ENCODE peak calls at places on chromosomes 4 and X, in ten cellular contexts. V is ovary; G is left ventricle myocardium inferior; S is stomach; P is endodermal cell; M is CD4-positive, alpha-beta T cell; T is CD8-positive, alpha-beta T cell; Y is kidney; Z is MM.1S; E is H9. K is an unnamed sample.

GRCh38 chr4:8556341-8557150 is 23.6 kb upstream of the GPR78 start:
- DNase-seq in Y (peak), V (no peak), Z (no peak), T (no peak), E (no peak), S (no peak), G (no peak), P (no peak), M (no peak), K (no peak)

GRCh38 chr4:3363411-3364141 is 70.8 kb downstream of the RGS12 start:
- DNase-seq in M (no peak), E (no peak), P (no peak), Z (no peak), Y (no peak), G (no peak), T (no peak), V (no peak), S (no peak), K (no peak)

GRCh38 chrX:10567136-10567535 is 53.2 kb downstream of the MID1 start:
- DNase-seq in V (no peak), T (no peak), Z (no peak), Y (no peak), P (no peak), M (no peak), E (no peak), G (no peak), S (no peak), K (no peak)

GRCh38 chr4:179163147-179163546 is 1720.9 kb upstream of the AGA start:
- DNase-seq in V (no peak), E (no peak), T (no peak), G (no peak), Y (no peak), P (no peak), S (no peak), Z (no peak), M (no peak), K (no peak)

GRCh38 chr4:89836031-89836777 is 757 bp downstream of the SNCA start:
- DNase-seq in G (no peak), M (no peak), V (peak), Y (no peak), T (no peak), E (peak), Z (no peak), P (peak), S (no peak), K (no peak)

GRCh38 chr4:107877361-107877760 is 52.6 kb downstream of the SGMS2 start:
- DNase-seq in V (no peak), P (no peak), M (no peak), E (no peak), S (no peak), Y (no peak), Z (no peak), G (no peak), T (no peak), K (no peak)

GRCh38 chr4:112178731-112179130 is 33.5 kb downstream of the FAM241A start:
- DNase-seq in V (no peak), Z (no peak), G (no peak), S (no peak), T (no peak), E (no peak), P (no peak), Y (no peak), M (no peak), K (no peak)

GRCh38 chr4:29081230-29081955 is 1638.8 kb upstream of the PCDH7 start:
- DNase-seq in E (no peak), M (no peak), G (no peak), P (no peak), V (no peak), T (no peak), S (no peak), Z (no peak), Y (no peak), K (peak)

GRCh38 chr4:102625232-102625930 is 124.2 kb downstream of the NFKB1 start:
- DNase-seq in M (peak), E (peak), Y (peak), T (peak), S (peak), Z (peak), G (peak), V (no peak), P (peak), K (peak)

GRCh38 chrX:21975827-21976226 is 35.3 kb downstream of the SMS start:
- DNase-seq in V (no peak), P (no peak), Z (no peak), S (no peak), E (no peak), T (no peak), Y (no peak), M (no peak), G (no peak), K (peak)

GRCh38 chr4:120517966-120518365 is 404.6 kb downstream of the PRDM5 start:
- DNase-seq in P (peak), S (no peak), E (peak), M (no peak), Z (no peak), Y (no peak), T (no peak), G (no peak), V (peak), K (peak)

GRCh38 chrX:130097507-130098201 is 12.6 kb downstream of the ELF4 start:
- DNase-seq in M (peak), Y (peak), E (no peak), T (no peak), S (peak), V (no peak), P (no peak), Z (no peak), G (no peak), K (no peak)

GRCh38 chr4:109947457-109947856 is 34.8 kb downstream of the EGF start:
- DNase-seq in E (no peak), Y (no peak), T (no peak), Z (no peak), S (no peak), V (no peak), M (no peak), G (no peak), P (no peak), K (no peak)

GRCh38 chr4:177308842-177309524 is 691 bp upstream of the NEIL3 start:
- DNase-seq in Y (no peak), G (no peak), S (no peak), M (no peak), Z (peak), P (no peak), T (no peak), E (no peak), V (no peak), K (no peak)

GRCh38 chrX:41695464-41695863 is 6.7 kb downstream of the GPR34 start:
- DNase-seq in S (no peak), G (no peak), Z (no peak), M (no peak), V (no peak), Y (no peak), T (no peak), P (no peak), E (no peak), K (no peak)

GRCh38 chr4:182085051-182085480 is 158.1 kb upstream of the TENM3 start:
- DNase-seq in M (no peak), G (no peak), V (no peak), T (no peak), Y (no peak), S (no peak), P (no peak), Z (no peak), E (no peak), K (peak)

GRCh38 chr4:3412257-3413020 is 29.3 kb upstream of the HGFAC start:
- DNase-seq in G (no peak), Z (no peak), V (peak), S (no peak), M (no peak), P (peak), Y (peak), T (no peak), E (peak), K (no peak)

GRCh38 chr4:2937146-2937857 is 25.9 kb downstream of the NOP14 start:
- DNase-seq in Z (no peak), V (peak), E (peak), G (peak), Y (peak), M (no peak), P (peak), T (no peak), S (peak), K (no peak)

GRCh38 chr4:149999485-150000074 is 78.7 kb upstream of the DCLK2 start:
- DNase-seq in S (no peak), T (no peak), P (peak), Z (peak), Y (no peak), E (no peak), G (no peak), M (no peak), V (no peak), K (peak)
- H3K27ac ChIP-seq in S (no peak), T (no peak), P (no peak), Z (no peak), Y (no peak), E (no peak), G (no peak), M (no peak), V (no peak), K (no peak)

DNA sequence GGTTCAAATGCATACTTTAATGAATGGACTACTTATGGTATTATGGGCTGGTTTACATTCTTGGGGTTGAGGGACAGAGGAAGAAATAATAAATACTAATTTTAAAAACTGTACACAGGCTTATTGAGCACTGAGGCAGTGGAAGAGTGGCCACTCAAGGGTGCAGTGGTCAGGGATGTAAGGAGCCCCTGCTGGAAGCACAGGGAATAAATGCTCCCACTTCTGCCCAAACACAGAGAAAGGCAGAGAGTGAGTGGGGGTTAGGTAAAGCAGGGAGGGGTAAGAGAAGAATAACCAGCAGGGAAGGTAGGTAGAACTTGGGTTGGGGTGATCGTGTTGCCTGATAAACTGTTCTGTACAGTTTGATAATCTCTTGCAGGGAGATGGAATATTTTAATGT is 60.0 kb downstream of the GAB1 start:
- DNase-seq in V (no peak), M (no peak), P (no peak), E (no peak), T (no peak), S (no peak), G (no peak), Y (no peak), Z (no peak), K (no peak)
- TF ChIP-seq CTCF in V (no peak), M (no peak), P (peak), E (peak), T (no peak), S (no peak), G (no peak), Y (no peak), Z (no peak), K (peak)

GRCh38 chr4:6773106-6773505 is 9.4 kb upstream of the KIAA0232 start:
- DNase-seq in S (no peak), E (no peak), T (no peak), Z (no peak), G (no peak), P (no peak), M (no peak), V (no peak), Y (peak), K (peak)
- H3K27ac ChIP-seq in S (no peak), E (no peak), T (no peak), Z (no peak), G (peak), P (no peak), M (no peak), V (no peak), Y (no peak), K (peak)

GRCh38 chrX:114717921-114718320 is 134.0 kb downstream of the HTR2C start:
- DNase-seq in S (no peak), Z (no peak), Y (no peak), P (peak), T (no peak), V (no peak), G (no peak), E (peak), M (no peak), K (peak)
- TF ChIP-seq CTCF in S (no peak), Z (peak), Y (no peak), P (peak), T (no peak), V (no peak), G (no peak), E (peak), M (no peak), K (peak)

GRCh38 chrX:66676990-66677389 is 38.1 kb upstream of the EDA2R start:
- DNase-seq in E (no peak), G (no peak), V (no peak), T (no peak), S (no peak), Z (peak), M (no peak), P (no peak), Y (no peak), K (peak)
- H3K27ac ChIP-seq in E (no peak), G (no peak), V (no peak), T (no peak), S (no peak), Z (no peak), M (no peak), P (no peak), Y (no peak), K (no peak)

K was measured in A673.